ENCODE peak calls at places on chromosomes 5 and 9, in nine cellular contexts. W is RWPE1; F is stimulated activated naive CD8-positive, alpha-beta T cell treated with anti-CD3 and anti-CD28 coated beads, Interleukin-15, amount 100 ng/mL, for 72 hours; H is NCI-H460; V is LoVo; Z is naive thymus-derived CD8-positive, alpha-beta T cell; J is natural killer cell; Y is cardiac fibroblast; K is DMS 273 treated with DMSO at 0.1 percent for 48 hours. D is an unnamed sample.

GRCh38 chr9:18881740-18882139 is 151.3 kb downstream of the SAXO1 start:
- DNase-seq in W (no peak), F (no peak), H (no peak), V (no peak), Z (no peak), J (no peak), Y (no peak), K (no peak), D (no peak)

GRCh38 chr9:130608554-130609122 is 29.3 kb downstream of the FUBP3 start:
- DNase-seq in W (no peak), F (no peak), H (no peak), V (no peak), Z (no peak), J (no peak), Y (no peak), K (no peak), D (no peak)

GRCh38 chr9:88998506-88998905 is 7.2 kb downstream of the S1PR3 start:
- DNase-seq in W (no peak), F (no peak), H (no peak), V (no peak), Z (no peak), J (no peak), Y (peak), K (no peak), D (no peak)

GRCh38 chr5:132629230-132629944 is 28.6 kb upstream of the IL13 start:
- DNase-seq in W (no peak), F (no peak), H (no peak), V (no peak), Z (no peak), J (no peak), Y (no peak), K (no peak), D (no peak)

GRCh38 chr5:118791986-118792734 is 196.2 kb downstream of the DTWD2 start:
- DNase-seq in W (peak), F (peak), H (peak), V (peak), Z (no peak), J (no peak), Y (peak), K (peak), D (peak)

GRCh38 chr9:134912126-134912840 is 5.4 kb downstream of the FCN1 start:
- DNase-seq in W (no peak), F (no peak), H (no peak), V (no peak), Z (peak), J (no peak), Y (no peak), K (no peak), D (no peak)

GRCh38 chr5:146731909-146732659 is 146.5 kb downstream of the PPP2R2B start:
- DNase-seq in W (peak), F (no peak), H (no peak), V (peak), Z (no peak), J (no peak), Y (peak), K (no peak), D (peak)

GRCh38 chr9:96453625-96454024 is 3.7 kb downstream of the HABP4 start:
- DNase-seq in W (peak), F (no peak), H (peak), V (no peak), Z (no peak), J (no peak), Y (peak), K (no peak), D (peak)

GRCh38 chr9:136189394-136190236 is 15.3 kb downstream of the LHX3 start:
- DNase-seq in W (no peak), F (no peak), H (no peak), V (peak), Z (no peak), J (no peak), Y (no peak), K (no peak), D (no peak)

GRCh38 chr9:95605826-95606555 is 89.2 kb upstream of the PTCH1 start:
- DNase-seq in W (no peak), F (no peak), H (no peak), V (no peak), Z (no peak), J (no peak), Y (no peak), K (no peak), D (no peak)

GRCh38 chr9:14314929-14315753 is 1.2 kb upstream of the NFIB start:
- DNase-seq in W (peak), F (no peak), H (peak), V (peak), Z (no peak), J (no peak), Y (peak), K (peak), D (peak)

GRCh38 chr9:135551031-135551430 is 5.1 kb downstream of the OBP2A start:
- DNase-seq in W (no peak), F (no peak), H (no peak), V (no peak), Z (no peak), J (no peak), Y (no peak), K (no peak), D (no peak)

GRCh38 chr5:95284512-95285405 is at the start of gene MCTP1:
- DNase-seq in W (peak), F (no peak), H (peak), V (peak), Z (no peak), J (no peak), Y (peak), K (peak), D (peak)

GRCh38 chr9:117783828-117784227 is 79.6 kb downstream of the TLR4 start:
- DNase-seq in W (no peak), F (peak), H (no peak), V (no peak), Z (no peak), J (peak), Y (no peak), K (no peak), D (no peak)

GRCh38 chr5:89090021-89090420 is 207.0 kb upstream of the MEF2C start:
- DNase-seq in W (no peak), F (no peak), H (no peak), V (no peak), Z (no peak), J (no peak), Y (no peak), K (no peak), D (no peak)

GRCh38 chr5:91293131-91293530 is 90.0 kb downstream of the ARRDC3 start:
- DNase-seq in W (no peak), F (no peak), H (no peak), V (peak), Z (no peak), J (no peak), Y (no peak), K (no peak), D (no peak)

GRCh38 chr9:129455151-129455995 is 165.5 kb downstream of the C9orf50 start:
- DNase-seq in W (no peak), F (no peak), H (no peak), V (no peak), Z (no peak), J (no peak), Y (no peak), K (peak), D (no peak)

GRCh38 chr9:2622361-2623045 is 916 bp downstream of the VLDLR start:
- DNase-seq in W (no peak), F (peak), H (no peak), V (no peak), Z (no peak), J (peak), Y (peak), K (no peak), D (peak)

GRCh38 chr5:58255970-58256369 is 203.9 kb downstream of the PLK2 start:
- DNase-seq in W (no peak), F (no peak), H (no peak), V (no peak), Z (no peak), J (no peak), Y (peak), K (no peak), D (peak)